ENCODE peak calls at places on chromosomes 7 and 10, in four cellular contexts. Y, C, Z and I are unnamed samples. For H3K4me1, the result is how much of the 10 kb centered on the place peaks cover.

GRCh38 chr10:88190123-88190522 is 326.7 kb downstream of the PTEN start:
- DNase-seq in C (no peak), Z (no peak), Y (no peak), I (no peak)

GRCh38 chr7:112280267-112280666 is 73.8 kb downstream of the ZNF277 start:
- DNase-seq in Z (no peak), C (no peak), Y (no peak), I (no peak)

GRCh38 chr10:100006241-100006886 is 3.4 kb downstream of the DNMBP start:
- DNase-seq in Z (no peak), C (no peak), Y (no peak), I (no peak)

GRCh38 chr7:142939226-142939910 is at the start of gene LLCFC1:
- DNase-seq in Z (no peak), C (no peak), Y (peak), I (no peak)

GRCh38 chr10:126242352-126243260 is 145.7 kb downstream of the ADAM12 start:
- DNase-seq in C (no peak), Y (no peak), Z (no peak), I (no peak)

GRCh38 chr7:74453321-74454011 is at the start of gene GTF2IRD1:
- DNase-seq in C (peak), Z (peak), Y (peak), I (peak)

GRCh38 chr10:128759174-128759573 is 633.0 kb upstream of the MKI67 start:
- DNase-seq in C (no peak), Y (no peak), Z (no peak), I (no peak)

GRCh38 chr7:50650057-50650664 is 85.0 kb upstream of the DDC start:
- DNase-seq in C (no peak), Y (no peak), Z (no peak), I (no peak)

GRCh38 chr10:6171891-6172354 is 30.8 kb upstream of the PFKFB3 start:
- DNase-seq in Y (no peak), Z (no peak), C (peak), I (no peak)

GRCh38 chr10:31590023-31590800 is 271.2 kb downstream of the ZEB1 start:
- DNase-seq in Y (no peak), C (no peak), Z (no peak), I (no peak)

GRCh38 chr10:22667093-22667480 is 47.3 kb downstream of the PIP4K2A start:
- DNase-seq in Y (no peak), Z (no peak), C (no peak), I (no peak)

GRCh38 chr10:14953452-14954000 is 370 bp downstream of the DCLRE1C start:
- DNase-seq in Y (no peak), C (peak), Z (peak), I (peak)

GRCh38 chr7:26275213-26275612 is 16.4 kb upstream of the SNX10 start:
- DNase-seq in Y (no peak), C (no peak), Z (no peak), I (no peak)

GRCh38 chr7:30817060-30817770 is 46.0 kb downstream of the MINDY4 start:
- DNase-seq in Y (no peak), C (peak), Z (no peak), I (peak)

GRCh38 chr7:106818736-106819135 is 46.3 kb upstream of the PIK3CG start:
- DNase-seq in C (no peak), Y (no peak), Z (no peak), I (no peak)

GRCh38 chr10:119362122-119362521 is 154.8 kb downstream of the GRK5 start:
- DNase-seq in C (no peak), Z (no peak), Y (no peak), I (no peak)

GRCh38 chr10:67114945-67115344 is 189.1 kb downstream of the LRRTM3 start:
- DNase-seq in C (no peak), Y (no peak), Z (no peak), I (no peak)

GRCh38 chr10:5095687-5096086 is 1.5 kb downstream of the AKR1C3 start:
- DNase-seq in C (no peak), Y (no peak), Z (no peak), I (no peak)

GRCh38 chr7:157139142-157140117 is 704 bp downstream of the UBE3C start:
- DNase-seq in C (peak), Y (no peak), Z (no peak), I (no peak)

GRCh38 chr7:129859188-129859587 is 93.6 kb downstream of the UBE2H start:
- DNase-seq in C (no peak), Y (no peak), Z (no peak), I (no peak)
- H3K4me1 ChIP-seq in C (under half), Y (under half), Z (half or more), I (half or more)

GRCh38 chr7:41886257-41886905 is 183.5 kb upstream of the INHBA start:
- DNase-seq in Z (peak), C (peak), Y (no peak), I (no peak)
- H3K4me1 ChIP-seq in Z (under half), C (under half), Y (under half), I (under half)

GRCh38 chr7:29194594-29195417 is at the start of gene CHN2:
- DNase-seq in C (peak), Y (peak), Z (peak), I (no peak)

GRCh38 chr7:29196191-29196590 is 1.6 kb downstream of the CHN2 start:
- DNase-seq in C (no peak), Z (no peak), Y (no peak), I (no peak)

GRCh38 chr7:29196971-29197370 is 2.4 kb downstream of the CHN2 start:
- DNase-seq in Y (no peak), Z (no peak), C (no peak), I (no peak)

GRCh38 chr7:29199776-29200175 is 5.2 kb downstream of the CHN2 start:
- DNase-seq in Y (no peak), C (no peak), Z (no peak), I (no peak)

GRCh38 chr7:29197916-29198315 is 3.3 kb downstream of the CHN2 start:
- DNase-seq in Y (no peak), C (no peak), Z (no peak), I (no peak)
- H3K4me1 ChIP-seq in Y (under half), C (under half), Z (under half), I (under half)

GRCh38 chr7:832968-833424 is 720 bp downstream of the SUN1 start:
- DNase-seq in Z (no peak), C (no peak), Y (no peak), I (no peak)
- H3K4me1 ChIP-seq in Z (half or more), C (under half), Y (under half), I (half or more)

GRCh38 chr10:7409045-7409731 is 1.6 kb downstream of the SFMBT2 start:
- DNase-seq in C (peak), Y (peak), Z (no peak), I (no peak)
- H3K4me1 ChIP-seq in C (under half), Y (under half), Z (half or more), I (half or more)

DNA sequence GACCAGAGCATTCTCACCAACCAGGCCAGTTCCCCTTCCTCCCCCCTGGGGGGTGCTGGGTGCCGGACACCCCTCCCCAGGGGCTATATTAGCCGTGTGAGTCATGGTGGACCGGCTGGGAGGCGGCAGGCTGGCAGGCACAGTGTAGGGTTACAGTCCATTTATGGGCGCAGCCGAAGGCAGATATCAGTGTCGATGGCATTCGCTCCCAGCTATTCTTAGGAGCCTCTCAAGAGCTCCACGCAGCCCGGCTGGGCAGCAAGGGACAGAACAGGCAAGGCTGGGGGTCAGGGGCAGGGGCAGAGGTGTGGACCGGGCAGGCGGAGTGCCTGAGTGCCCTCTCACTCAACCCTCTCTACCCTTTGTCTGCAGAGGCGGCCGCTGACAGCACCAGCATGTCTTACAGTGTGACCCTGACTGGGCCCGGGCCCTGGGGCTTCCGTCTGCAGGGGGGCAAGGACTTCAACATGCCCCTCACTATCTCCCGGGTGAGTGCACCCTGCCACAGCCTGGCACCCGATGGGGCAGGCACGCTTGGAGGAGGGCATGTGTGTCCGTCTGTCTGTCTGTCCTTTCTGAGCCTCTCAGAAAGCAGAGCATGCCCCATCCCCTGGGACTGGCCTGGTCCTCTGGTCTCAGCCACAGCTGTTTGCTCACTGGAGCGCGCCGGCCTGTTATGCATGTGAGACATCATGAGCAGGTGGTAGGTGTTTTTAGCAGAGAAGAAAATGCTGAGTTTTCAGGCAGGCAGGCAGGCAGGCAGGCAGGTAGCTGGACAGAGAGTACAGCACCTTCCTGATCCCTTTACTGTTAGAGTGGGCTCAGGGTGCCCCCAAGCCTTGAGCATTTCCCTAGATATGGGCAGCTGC is at the start of gene LDB3:
- DNase-seq in Y (no peak), Z (no peak), C (no peak), I (no peak)
- H3K4me1 ChIP-seq in Y (under half), Z (under half), C (under half), I (half or more)

DNA sequence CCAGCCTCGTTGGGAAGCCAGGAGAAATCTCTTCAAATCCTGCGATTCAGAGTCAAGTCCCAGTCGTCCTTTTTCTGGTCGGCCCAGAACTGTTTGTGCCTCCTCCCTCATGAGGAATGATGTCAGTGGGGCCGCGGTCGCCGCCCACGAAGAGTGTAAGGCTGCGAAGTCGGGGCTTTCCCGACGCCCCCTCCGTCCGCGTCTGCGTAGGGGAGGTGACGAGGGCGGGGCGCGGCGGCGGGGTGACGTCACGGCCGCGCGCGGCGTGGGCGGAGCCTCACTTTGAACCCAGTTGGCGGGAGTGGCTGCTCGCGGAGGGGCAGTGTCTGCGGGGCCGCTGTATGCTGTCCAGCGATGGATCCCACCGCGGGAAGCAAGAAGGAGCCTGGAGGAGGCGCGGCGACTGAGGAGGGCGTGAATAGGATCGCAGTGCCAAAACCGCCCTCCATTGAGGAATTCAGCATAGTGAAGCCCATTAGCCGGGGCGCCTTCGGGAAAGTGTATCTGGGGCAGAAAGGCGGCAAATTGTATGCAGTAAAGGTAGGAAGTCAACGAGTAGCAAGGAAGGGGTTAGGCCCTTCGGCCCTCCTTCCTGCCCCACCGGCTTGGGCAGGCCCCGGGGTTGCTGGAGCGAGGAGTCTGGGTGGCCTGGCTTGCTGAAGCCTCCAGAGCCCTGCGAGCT is at the start of gene MASTL:
- DNase-seq in C (peak), Z (peak), Y (peak), I (peak)
- H3K4me1 ChIP-seq in C (under half), Z (half or more), Y (under half), I (under half)

GRCh38 chr7:47577351-47577919 is 4.5 kb downstream of the TNS3 start:
- DNase-seq in C (no peak), Y (no peak), Z (no peak), I (no peak)

GRCh38 chr7:47576909-47577255 is 5.0 kb downstream of the TNS3 start:
- DNase-seq in C (no peak), Y (no peak), Z (no peak), I (no peak)

GRCh38 chr7:47573758-47574472 is 8.0 kb downstream of the TNS3 start:
- DNase-seq in C (peak), Y (no peak), Z (no peak), I (no peak)

GRCh38 chr7:47574473-47575328 is 7.2 kb downstream of the TNS3 start:
- DNase-seq in Y (no peak), Z (no peak), C (peak), I (no peak)

DNA sequence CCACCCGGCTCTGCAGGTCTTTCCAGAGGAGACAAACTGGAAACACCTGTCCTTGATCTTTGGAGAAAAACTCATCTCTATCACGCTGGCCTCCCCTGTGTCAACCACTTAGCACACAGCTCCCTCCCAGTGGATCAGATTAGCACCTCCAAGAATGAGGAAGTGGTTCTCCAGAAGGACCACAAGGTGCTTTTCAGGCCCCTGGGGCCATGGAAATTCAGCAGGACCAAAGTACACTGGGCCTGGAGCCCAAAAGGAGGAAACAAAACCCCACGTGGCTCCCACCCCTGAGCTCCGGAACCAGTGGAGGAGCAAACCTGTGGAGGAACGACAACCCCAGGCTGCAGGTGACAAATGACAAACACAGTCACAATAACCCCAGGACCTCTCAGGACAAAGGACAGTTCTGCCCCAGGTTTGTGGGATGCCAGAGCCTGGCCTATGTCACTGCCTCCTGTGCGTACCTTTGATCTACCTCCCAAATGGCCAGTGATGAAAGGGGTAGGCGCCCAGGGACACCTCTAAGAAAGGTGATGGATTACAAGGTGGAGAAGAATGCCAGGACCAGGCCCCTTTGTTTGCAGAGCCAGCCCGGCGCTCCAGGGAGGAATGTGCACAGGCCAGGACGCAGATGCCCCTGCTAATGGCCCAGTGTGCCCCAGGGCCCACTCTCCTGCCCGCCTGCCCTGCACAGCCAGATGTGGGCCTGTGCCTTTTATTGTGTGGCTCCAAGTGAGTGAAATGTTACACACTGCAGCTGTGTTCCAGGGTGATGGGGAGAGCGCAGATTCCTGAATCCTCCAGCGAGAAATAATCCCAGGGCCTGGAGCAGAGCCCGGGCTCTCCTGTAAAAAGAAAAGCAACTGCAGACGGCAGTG is 5.6 kb downstream of the TNS3 start:
- DNase-seq in Y (no peak), C (peak), Z (peak), I (no peak)
- H3K4me1 ChIP-seq in Y (under half), C (under half), Z (half or more), I (half or more)